ENCODE peak calls at places on chromosomes 7 and 10, in six cellular contexts. One of them, this sample, is unnamed. For H3K4me1, the result is how much of the 10 kb centered on the place peaks cover.

GRCh38 chr10:52956451-52956850 is 183.9 kb upstream of the MBL2 start:
- DNase-seq in left lung: no peak
- DNase-seq in fibroblast of lung: peak
- DNase-seq in cardiac muscle cell: no peak
- DNase-seq in heart right ventricle: no peak
- DNase-seq in tibial nerve: no peak
- DNase-seq in this sample: no peak

GRCh38 chr10:72335394-72336258 is 19.1 kb downstream of the DNAJB12 start:
- DNase-seq in cardiac muscle cell: no peak
- DNase-seq in left lung: peak
- DNase-seq in heart right ventricle: peak
- DNase-seq in fibroblast of lung: peak
- DNase-seq in tibial nerve: peak
- DNase-seq in this sample: peak

GRCh38 chr10:76487582-76487981 is 1056.2 kb downstream of the LRMDA start:
- DNase-seq in tibial nerve: no peak
- DNase-seq in cardiac muscle cell: no peak
- DNase-seq in left lung: no peak
- DNase-seq in fibroblast of lung: no peak
- DNase-seq in heart right ventricle: no peak
- DNase-seq in this sample: no peak

GRCh38 chr7:50779427-50779826 is 3.3 kb downstream of the GRB10 start:
- DNase-seq in left lung: no peak
- DNase-seq in heart right ventricle: no peak
- DNase-seq in tibial nerve: no peak
- DNase-seq in fibroblast of lung: no peak
- DNase-seq in cardiac muscle cell: no peak
- DNase-seq in this sample: no peak

GRCh38 chr7:83643012-83643411 is 5.9 kb downstream of the SEMA3E start:
- DNase-seq in heart right ventricle: no peak
- DNase-seq in cardiac muscle cell: no peak
- DNase-seq in tibial nerve: no peak
- DNase-seq in fibroblast of lung: peak
- DNase-seq in left lung: no peak
- DNase-seq in this sample: no peak

GRCh38 chr7:102258749-102259107 is 27.9 kb upstream of the SH2B2 start:
- DNase-seq in left lung: no peak
- DNase-seq in fibroblast of lung: peak
- DNase-seq in heart right ventricle: no peak
- DNase-seq in tibial nerve: no peak
- DNase-seq in cardiac muscle cell: no peak
- DNase-seq in this sample: no peak

GRCh38 chr7:38702002-38702535 is 70.9 kb upstream of the AMPH start:
- DNase-seq in cardiac muscle cell: no peak
- DNase-seq in fibroblast of lung: no peak
- DNase-seq in tibial nerve: no peak
- DNase-seq in left lung: no peak
- DNase-seq in heart right ventricle: no peak
- DNase-seq in this sample: no peak

GRCh38 chr10:108424656-108425055 is 1260.2 kb upstream of the SORCS1 start:
- DNase-seq in fibroblast of lung: peak
- DNase-seq in heart right ventricle: no peak
- DNase-seq in cardiac muscle cell: no peak
- DNase-seq in left lung: no peak
- DNase-seq in tibial nerve: no peak
- DNase-seq in this sample: no peak

GRCh38 chr10:71838264-71839211 is 12.5 kb downstream of the PSAP start:
- DNase-seq in heart right ventricle: no peak
- DNase-seq in cardiac muscle cell: no peak
- DNase-seq in left lung: no peak
- DNase-seq in tibial nerve: no peak
- DNase-seq in fibroblast of lung: peak
- DNase-seq in this sample: no peak

GRCh38 chr7:128929201-128929808 is 8.4 kb upstream of the IRF5 start:
- DNase-seq in fibroblast of lung: no peak
- DNase-seq in left lung: no peak
- DNase-seq in tibial nerve: no peak
- DNase-seq in cardiac muscle cell: no peak
- DNase-seq in heart right ventricle: no peak
- DNase-seq in this sample: no peak

GRCh38 chr10:5291501-5292195 is 73.1 kb upstream of the UCN3 start:
- DNase-seq in left lung: peak
- DNase-seq in tibial nerve: no peak
- DNase-seq in fibroblast of lung: peak
- DNase-seq in heart right ventricle: peak
- DNase-seq in cardiac muscle cell: no peak
- DNase-seq in this sample: peak

GRCh38 chr7:29287366-29287765 is 92.8 kb downstream of the CHN2 start:
- DNase-seq in left lung: no peak
- DNase-seq in tibial nerve: no peak
- DNase-seq in cardiac muscle cell: no peak
- DNase-seq in heart right ventricle: no peak
- DNase-seq in fibroblast of lung: peak
- DNase-seq in this sample: no peak

GRCh38 chr10:48801026-48801425 is 116.4 kb downstream of the WDFY4 start:
- DNase-seq in tibial nerve: no peak
- DNase-seq in cardiac muscle cell: no peak
- DNase-seq in heart right ventricle: no peak
- DNase-seq in fibroblast of lung: no peak
- DNase-seq in left lung: no peak
- DNase-seq in this sample: no peak

GRCh38 chr7:124840435-124840834 is 74.8 kb upstream of the GPR37 start:
- DNase-seq in tibial nerve: no peak
- DNase-seq in left lung: no peak
- DNase-seq in fibroblast of lung: no peak
- DNase-seq in heart right ventricle: no peak
- DNase-seq in cardiac muscle cell: no peak
- DNase-seq in this sample: no peak

GRCh38 chr7:90574820-90575187 is 21.3 kb upstream of the CDK14 start:
- DNase-seq in heart right ventricle: no peak
- DNase-seq in tibial nerve: no peak
- DNase-seq in left lung: no peak
- DNase-seq in cardiac muscle cell: no peak
- DNase-seq in fibroblast of lung: no peak
- DNase-seq in this sample: no peak

GRCh38 chr7:113622796-113623195 is 296.0 kb downstream of the PPP1R3A start:
- DNase-seq in cardiac muscle cell: no peak
- DNase-seq in left lung: no peak
- DNase-seq in heart right ventricle: no peak
- DNase-seq in fibroblast of lung: no peak
- DNase-seq in tibial nerve: no peak
- DNase-seq in this sample: no peak

GRCh38 chr10:43249962-43250624 is 16.8 kb downstream of the RASGEF1A start:
- DNase-seq in fibroblast of lung: no peak
- DNase-seq in heart right ventricle: no peak
- DNase-seq in left lung: peak
- DNase-seq in tibial nerve: peak
- DNase-seq in cardiac muscle cell: no peak
- DNase-seq in this sample: peak

GRCh38 chr7:116776610-116777289 is 85.6 kb upstream of the CAPZA2 start:
- DNase-seq in fibroblast of lung: peak
- DNase-seq in cardiac muscle cell: no peak
- DNase-seq in tibial nerve: no peak
- DNase-seq in left lung: no peak
- DNase-seq in heart right ventricle: no peak
- DNase-seq in this sample: no peak

GRCh38 chr10:34181545-34182300 is 633.4 kb downstream of the PARD3 start:
- DNase-seq in cardiac muscle cell: peak
- DNase-seq in fibroblast of lung: peak
- DNase-seq in left lung: no peak
- DNase-seq in tibial nerve: no peak
- DNase-seq in heart right ventricle: peak
- DNase-seq in this sample: no peak

GRCh38 chr10:70858759-70859158 is 29.6 kb downstream of the PCBD1 start:
- DNase-seq in heart right ventricle: no peak
- DNase-seq in fibroblast of lung: no peak
- DNase-seq in left lung: no peak
- DNase-seq in cardiac muscle cell: no peak
- DNase-seq in tibial nerve: no peak
- DNase-seq in this sample: no peak

GRCh38 chr7:26365077-26365896 is 73.6 kb downstream of the SNX10 start:
- DNase-seq in fibroblast of lung: peak
- DNase-seq in heart right ventricle: no peak
- DNase-seq in cardiac muscle cell: peak
- DNase-seq in tibial nerve: no peak
- DNase-seq in left lung: no peak
- DNase-seq in this sample: no peak

GRCh38 chr10:97851341-97852001 is 1.8 kb downstream of the GOLGA7B start:
- DNase-seq in fibroblast of lung: no peak
- DNase-seq in left lung: no peak
- DNase-seq in tibial nerve: no peak
- DNase-seq in cardiac muscle cell: no peak
- DNase-seq in heart right ventricle: no peak
- DNase-seq in this sample: no peak

GRCh38 chr7:43511029-43511428 is 71.9 kb upstream of the STK17A start:
- DNase-seq in heart right ventricle: no peak
- DNase-seq in cardiac muscle cell: no peak
- DNase-seq in fibroblast of lung: no peak
- DNase-seq in tibial nerve: no peak
- DNase-seq in left lung: no peak
- DNase-seq in this sample: no peak
- TF ChIP-seq CTCF in heart right ventricle: no peak
- TF ChIP-seq CTCF in cardiac muscle cell: no peak
- TF ChIP-seq CTCF in fibroblast of lung: no peak
- TF ChIP-seq CTCF in tibial nerve: no peak
- TF ChIP-seq CTCF in left lung: no peak
- TF ChIP-seq CTCF in this sample: no peak

GRCh38 chr7:131071786-131072504 is 255.7 kb upstream of the MKLN1 start:
- DNase-seq in heart right ventricle: no peak
- DNase-seq in left lung: no peak
- DNase-seq in tibial nerve: no peak
- DNase-seq in cardiac muscle cell: no peak
- DNase-seq in fibroblast of lung: peak
- DNase-seq in this sample: peak
- H3K4me1 ChIP-seq in heart right ventricle: half or more
- H3K4me1 ChIP-seq in left lung: under half
- H3K4me1 ChIP-seq in tibial nerve: half or more
- H3K4me1 ChIP-seq in cardiac muscle cell: under half
- H3K4me1 ChIP-seq in fibroblast of lung: under half
- H3K4me1 ChIP-seq in this sample: half or more

DNA sequence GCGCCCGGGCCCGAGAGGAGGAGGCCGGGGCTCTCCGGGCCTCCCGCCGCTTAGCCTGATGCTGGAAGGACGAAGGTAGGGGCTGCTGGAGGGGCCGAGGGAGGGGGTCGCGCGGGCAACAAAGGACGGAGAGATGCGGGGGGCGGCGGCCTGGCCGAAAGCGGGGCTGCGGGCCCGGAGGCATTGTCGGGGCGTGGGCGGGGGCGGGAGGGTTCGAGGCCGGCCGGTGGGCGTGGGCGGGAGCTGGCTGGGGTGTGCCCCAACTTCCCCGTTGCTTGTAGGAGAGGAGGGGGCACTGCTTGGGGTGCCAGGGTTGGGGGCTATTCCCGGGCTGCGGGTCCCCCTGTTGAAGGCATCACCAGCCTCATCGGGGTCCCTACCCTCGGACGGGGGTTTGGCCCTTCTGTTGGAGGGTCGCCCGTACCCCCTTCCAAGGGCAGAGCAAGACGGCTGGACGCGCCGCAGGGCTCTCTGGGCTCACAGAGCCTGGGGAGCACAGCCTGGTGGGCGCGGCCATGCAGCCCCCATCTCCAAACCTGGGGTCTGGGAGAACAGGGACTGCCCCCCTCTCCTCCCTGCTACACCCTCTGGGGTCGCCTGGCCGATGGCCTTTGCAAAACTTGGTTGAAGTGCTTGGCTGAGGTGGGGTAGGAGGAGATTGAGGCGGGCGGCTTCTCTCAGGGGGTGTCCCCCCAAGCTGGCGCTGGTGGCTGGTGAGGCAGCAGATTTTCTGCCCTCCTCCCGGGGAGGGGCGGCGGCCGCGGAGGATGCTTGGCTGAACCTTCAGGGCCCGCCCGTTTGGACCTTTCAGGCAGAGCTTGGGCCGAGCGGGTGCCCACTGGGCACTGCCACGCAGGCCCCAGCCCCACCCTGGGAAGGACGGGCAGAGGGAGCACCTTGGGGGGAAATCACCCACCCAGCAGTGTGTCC is 718 bp downstream of the CLIP2 start:
- DNase-seq in left lung: peak
- DNase-seq in fibroblast of lung: no peak
- DNase-seq in tibial nerve: no peak
- DNase-seq in heart right ventricle: peak
- DNase-seq in cardiac muscle cell: no peak
- DNase-seq in this sample: no peak
- H3K27ac ChIP-seq in left lung: peak
- H3K27ac ChIP-seq in fibroblast of lung: peak
- H3K27ac ChIP-seq in tibial nerve: peak
- H3K27ac ChIP-seq in heart right ventricle: peak
- H3K27ac ChIP-seq in cardiac muscle cell: no peak
- H3K27ac ChIP-seq in this sample: peak

GRCh38 chr7:19122018-19122588 is 4.7 kb upstream of the TWIST1 start:
- DNase-seq in left lung: no peak
- DNase-seq in tibial nerve: no peak
- DNase-seq in heart right ventricle: no peak
- DNase-seq in fibroblast of lung: peak
- DNase-seq in cardiac muscle cell: peak
- DNase-seq in this sample: no peak
- TF ChIP-seq CTCF in left lung: no peak
- TF ChIP-seq CTCF in tibial nerve: peak
- TF ChIP-seq CTCF in heart right ventricle: peak
- TF ChIP-seq CTCF in fibroblast of lung: peak
- TF ChIP-seq CTCF in cardiac muscle cell: peak
- TF ChIP-seq CTCF in this sample: peak

DNA sequence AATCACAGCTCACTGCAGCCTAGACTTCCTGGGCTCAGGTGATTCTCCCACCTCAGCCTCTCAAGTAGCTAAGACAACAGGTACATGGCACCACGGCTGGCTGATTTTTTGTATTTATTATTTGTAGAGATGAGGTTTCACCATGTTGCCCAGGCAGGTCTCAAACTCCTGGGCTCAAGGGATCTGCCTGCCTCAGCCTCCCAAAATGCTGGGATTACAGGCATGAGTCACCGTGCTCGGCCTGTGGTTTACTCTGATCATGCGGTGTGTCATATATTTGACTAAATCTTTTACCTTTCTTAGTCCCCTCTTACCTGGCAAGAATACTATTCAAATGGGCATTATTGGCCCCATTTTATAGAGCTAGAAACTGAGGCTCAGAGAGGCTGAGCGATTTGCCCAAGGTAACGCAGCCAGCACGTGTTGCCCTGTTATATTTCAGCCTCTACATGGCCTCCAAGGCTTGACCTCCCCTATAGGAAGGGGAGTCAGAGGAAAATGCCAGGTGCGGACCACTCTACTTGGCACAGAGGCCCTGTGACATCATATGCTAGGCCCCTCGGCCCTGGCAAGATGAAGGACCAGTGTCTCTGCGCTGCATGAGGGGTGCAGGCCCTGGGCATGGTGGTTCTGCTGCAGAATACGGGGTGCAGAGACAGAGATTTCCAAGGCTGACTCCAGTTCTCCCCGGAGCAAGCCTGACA is 8.2 kb downstream of the ZCCHC24 start:
- DNase-seq in fibroblast of lung: peak
- DNase-seq in heart right ventricle: no peak
- DNase-seq in left lung: no peak
- DNase-seq in tibial nerve: no peak
- DNase-seq in cardiac muscle cell: no peak
- DNase-seq in this sample: no peak
- H3K4me1 ChIP-seq in fibroblast of lung: half or more
- H3K4me1 ChIP-seq in heart right ventricle: half or more
- H3K4me1 ChIP-seq in left lung: under half
- H3K4me1 ChIP-seq in tibial nerve: half or more
- H3K4me1 ChIP-seq in cardiac muscle cell: half or more
- H3K4me1 ChIP-seq in this sample: half or more